ENCODE peak calls at places on chromosomes 6 and 20, in four cellular contexts. Z, M, Q and F are unnamed samples.

GRCh38 chr6:69570126-69570525 is 226.7 kb downstream of the LMBRD1 start:
- DNase-seq in M (no peak), Q (no peak), Z (no peak), F (no peak)

GRCh38 chr6:165019681-165020080 is 289.7 kb downstream of the C6orf118 start:
- DNase-seq in Q (no peak), M (no peak), Z (no peak), F (no peak)

GRCh38 chr20:6152777-6153176 is 29.9 kb upstream of the FERMT1 start:
- DNase-seq in M (no peak), Z (no peak), Q (no peak), F (no peak)

GRCh38 chr6:114287461-114287860 is 55.4 kb downstream of the HS3ST5 start:
- DNase-seq in Z (no peak), M (no peak), Q (no peak), F (no peak)

GRCh38 chr20:45402946-45403345 is 5.1 kb upstream of the DBNDD2 start:
- DNase-seq in Q (peak), Z (no peak), M (no peak), F (no peak)

GRCh38 chr6:52503853-52504777 is 72.7 kb downstream of the TRAM2 start:
- DNase-seq in Q (peak), Z (peak), M (peak), F (no peak)

GRCh38 chr6:95866732-95867131 is 149.0 kb upstream of the FUT9 start:
- DNase-seq in M (no peak), Z (peak), Q (no peak), F (no peak)

GRCh38 chr6:55874309-55874708 is 1.1 kb downstream of the BMP5 start:
- DNase-seq in M (no peak), Z (no peak), Q (no peak), F (no peak)

GRCh38 chr20:19952392-19952791 is 64.8 kb upstream of the NAA20 start:
- DNase-seq in M (no peak), Q (no peak), Z (no peak), F (no peak)

GRCh38 chr6:54801669-54802068 is 44.9 kb upstream of the FAM83B start:
- DNase-seq in M (peak), Z (no peak), Q (peak), F (no peak)

GRCh38 chr6:14384175-14384949 is 266.8 kb downstream of the CD83 start:
- DNase-seq in Q (no peak), M (no peak), Z (no peak), F (no peak)

GRCh38 chr6:28634758-28635546 is 109.3 kb downstream of the GPX5 start:
- DNase-seq in Q (no peak), M (no peak), Z (peak), F (no peak)

GRCh38 chr6:33443025-33443424 is 11.4 kb upstream of the ZBTB9 start:
- DNase-seq in M (no peak), Q (no peak), Z (no peak), F (no peak)

GRCh38 chr6:88380083-88380482 is 213.9 kb upstream of the CNR1 start:
- DNase-seq in Z (no peak), Q (peak), M (peak), F (no peak)

GRCh38 chr6:118722820-118723526 is 71.6 kb upstream of the CEP85L start:
- DNase-seq in M (no peak), Z (no peak), Q (peak), F (no peak)

GRCh38 chr6:120604510-120604909 is 729.8 kb downstream of the TBC1D32 start:
- DNase-seq in Q (no peak), M (no peak), Z (no peak), F (no peak)

GRCh38 chr6:120608826-120609225 is 725.5 kb downstream of the TBC1D32 start:
- DNase-seq in Q (no peak), Z (no peak), M (no peak), F (no peak)

GRCh38 chr6:120606743-120607142 is 727.5 kb downstream of the TBC1D32 start:
- DNase-seq in Q (no peak), M (no peak), Z (no peak), F (no peak)
- H2AFZ ChIP-seq in Q (no peak), M (no peak), Z (no peak), F (no peak)

DNA sequence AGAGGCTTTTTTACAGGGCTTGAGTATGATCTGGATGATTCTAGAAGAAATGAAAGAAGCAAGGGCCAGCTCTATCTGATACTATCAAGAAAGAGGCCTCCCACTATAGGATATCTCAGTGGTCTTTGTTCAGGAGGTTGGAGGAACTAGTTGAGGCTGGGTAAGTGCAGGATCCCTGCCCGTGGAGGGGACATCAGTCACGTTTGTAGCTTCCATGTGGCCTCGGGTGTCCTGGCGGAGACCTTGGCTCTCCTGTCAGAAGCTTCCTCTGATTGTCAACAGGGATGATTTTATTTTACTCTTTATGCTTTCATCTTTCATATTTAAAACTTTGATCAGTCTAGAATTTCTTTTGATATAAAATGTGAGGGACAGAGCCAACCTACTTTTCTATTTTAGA is 86.6 kb downstream of the PHACTR3 start:
- DNase-seq in Q (no peak), Z (no peak), M (no peak), F (no peak)
- H2AFZ ChIP-seq in Q (no peak), Z (no peak), M (no peak), F (no peak)

GRCh38 chr6:131731224-131731623 is 20.4 kb upstream of the CTAGE9 start:
- DNase-seq in M (no peak), Z (no peak), Q (peak), F (no peak)

GRCh38 chr6:131736010-131736409 is 25.2 kb upstream of the CTAGE9 start:
- DNase-seq in Z (no peak), M (no peak), Q (no peak), F (no peak)

GRCh38 chr6:131729550-131729949 is 18.7 kb upstream of the CTAGE9 start:
- DNase-seq in Z (no peak), M (no peak), Q (no peak), F (no peak)

GRCh38 chr6:131730264-131730663 is 19.4 kb upstream of the CTAGE9 start:
- DNase-seq in M (no peak), Q (no peak), Z (no peak), F (no peak)

GRCh38 chr6:131733376-131734016 is 22.7 kb upstream of the CTAGE9 start:
- DNase-seq in Z (no peak), Q (peak), M (peak), F (no peak)
- H2AFZ ChIP-seq in Z (peak), Q (peak), M (peak), F (peak)

DNA sequence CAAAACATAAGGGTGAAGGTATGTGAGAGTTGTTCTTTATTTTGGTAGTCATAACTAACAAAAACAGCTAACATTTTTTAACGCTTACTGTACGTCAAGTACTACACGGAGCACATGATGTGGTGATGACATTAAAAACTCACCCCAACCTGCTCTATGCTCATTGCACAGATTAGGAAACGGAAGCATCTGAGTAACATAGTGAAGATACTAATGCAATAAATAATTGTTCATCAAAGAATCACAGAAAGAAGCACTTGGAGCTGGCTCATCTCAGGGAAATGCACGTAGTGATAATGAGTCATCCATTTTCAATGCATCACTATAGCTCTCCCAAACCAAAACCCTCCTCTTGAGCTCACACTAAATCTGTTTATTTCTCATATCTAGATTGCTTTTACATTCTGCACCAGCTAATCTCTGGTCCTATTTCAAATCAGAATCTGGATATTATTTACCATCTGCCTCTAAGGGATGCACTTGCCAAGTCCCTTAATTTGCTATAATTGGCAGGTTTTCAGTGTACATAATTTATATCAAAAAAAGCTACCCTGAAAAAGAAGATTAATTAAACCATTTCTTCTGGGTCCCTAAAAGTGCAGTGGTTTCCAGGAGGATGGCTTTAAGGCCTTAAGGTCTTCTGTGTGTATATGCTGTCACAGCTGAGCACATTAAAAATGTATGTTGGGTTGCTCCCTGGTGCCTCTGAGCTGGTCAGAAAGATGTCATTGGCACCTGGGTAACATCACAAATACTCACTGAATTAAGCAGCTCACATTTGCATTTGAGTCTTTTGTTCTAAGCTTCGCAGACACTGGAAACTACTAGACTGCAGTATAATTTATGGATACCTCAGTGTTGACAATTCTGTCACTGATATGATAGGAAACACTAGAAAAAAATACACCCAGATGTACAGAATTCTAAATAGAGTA is 677.3 kb upstream of the CITED2 start:
- DNase-seq in Z (no peak), Q (peak), M (peak), F (no peak)
- H2AFZ ChIP-seq in Z (no peak), Q (peak), M (no peak), F (peak)

DNA sequence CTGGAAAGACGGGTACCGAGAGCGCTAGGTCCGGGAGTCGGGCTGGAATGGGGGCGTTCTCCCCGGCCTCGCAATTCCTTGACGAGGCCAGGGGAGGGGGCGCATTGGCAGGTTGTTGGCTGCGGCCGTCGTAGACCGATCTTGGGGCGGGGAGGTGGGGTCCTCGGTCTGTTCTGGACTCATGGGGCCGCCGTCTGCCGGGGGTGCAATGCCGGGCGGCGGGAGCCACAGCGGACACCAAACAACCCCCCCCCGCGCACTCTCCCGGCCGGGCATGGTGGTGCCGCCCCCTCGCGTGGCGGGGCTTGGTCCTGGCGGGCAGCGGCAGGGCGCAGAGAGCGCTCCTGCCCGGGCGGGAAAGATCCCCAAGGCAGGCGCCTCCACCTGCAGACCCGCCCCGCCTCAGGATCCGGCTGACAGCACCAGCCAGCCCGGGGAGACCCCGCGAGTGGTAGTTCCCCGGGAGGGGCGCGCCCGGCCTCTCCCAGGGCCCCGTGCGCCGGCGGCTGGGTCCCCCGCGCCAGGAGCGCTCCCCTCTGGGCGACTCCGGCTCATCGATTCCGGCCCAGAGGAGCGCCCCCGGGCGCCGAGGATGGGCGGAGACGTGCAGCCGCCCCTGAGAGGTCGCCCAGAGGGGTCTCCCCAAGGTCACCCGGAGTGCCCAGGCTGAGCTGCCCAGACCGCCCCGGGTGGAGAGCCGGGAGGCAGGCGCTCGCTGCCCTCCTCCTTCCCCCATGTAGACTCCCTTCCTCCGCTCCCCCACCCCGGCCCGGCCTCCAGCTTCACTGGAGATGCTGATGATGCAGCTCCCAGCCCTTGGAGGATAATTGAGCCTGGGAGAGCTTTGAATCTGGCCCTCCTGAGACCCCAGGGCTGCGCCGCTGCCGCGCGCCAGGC is 709 bp downstream of the PPP1R16B start:
- DNase-seq in Q (no peak), M (peak), Z (no peak), F (no peak)
- H2AFZ ChIP-seq in Q (peak), M (peak), Z (no peak), F (peak)

GRCh38 chr6:35688605-35689322 is at the start of gene FKBP5:
- DNase-seq in M (peak), Q (peak), Z (peak), F (peak)
- H2AFZ ChIP-seq in M (peak), Q (peak), Z (peak), F (peak)